ENCODE peak calls at places on chromosomes 16 and 17, in nine cellular contexts. One of them, this sample, is unnamed. For H3K27me3, the result is how much of the 10 kb centered on the place peaks cover.

GRCh38 chr16:1038932-1039331 is 33.6 kb upstream of the SSTR5 start:
- DNase-seq in stomach: no peak
- DNase-seq in neural progenitor cell: no peak
- DNase-seq in tibial nerve: no peak
- DNase-seq in kidney epithelial cell: no peak
- DNase-seq in psoas muscle: no peak
- DNase-seq in spleen: no peak
- DNase-seq in transverse colon: no peak
- DNase-seq in CD8-positive, alpha-beta T cell: no peak
- DNase-seq in this sample: no peak

GRCh38 chr16:27811881-27812280 is 251.6 kb downstream of the GSG1L start:
- DNase-seq in CD8-positive, alpha-beta T cell: no peak
- DNase-seq in tibial nerve: no peak
- DNase-seq in neural progenitor cell: no peak
- DNase-seq in spleen: peak
- DNase-seq in transverse colon: no peak
- DNase-seq in stomach: no peak
- DNase-seq in kidney epithelial cell: no peak
- DNase-seq in psoas muscle: no peak
- DNase-seq in this sample: no peak

GRCh38 chr16:20897253-20897896 is 2.8 kb downstream of the DCUN1D3 start:
- DNase-seq in stomach: no peak
- DNase-seq in kidney epithelial cell: no peak
- DNase-seq in spleen: no peak
- DNase-seq in neural progenitor cell: no peak
- DNase-seq in transverse colon: no peak
- DNase-seq in tibial nerve: no peak
- DNase-seq in psoas muscle: peak
- DNase-seq in CD8-positive, alpha-beta T cell: no peak
- DNase-seq in this sample: peak

GRCh38 chr17:4858068-4858879 is 25.1 kb downstream of the MINK1 start:
- DNase-seq in psoas muscle: no peak
- DNase-seq in spleen: no peak
- DNase-seq in stomach: no peak
- DNase-seq in transverse colon: no peak
- DNase-seq in CD8-positive, alpha-beta T cell: no peak
- DNase-seq in kidney epithelial cell: no peak
- DNase-seq in tibial nerve: no peak
- DNase-seq in neural progenitor cell: peak
- DNase-seq in this sample: peak

GRCh38 chr16:9012848-9013507 is 49.3 kb upstream of the USP7 start:
- DNase-seq in neural progenitor cell: peak
- DNase-seq in psoas muscle: no peak
- DNase-seq in tibial nerve: no peak
- DNase-seq in spleen: no peak
- DNase-seq in CD8-positive, alpha-beta T cell: no peak
- DNase-seq in kidney epithelial cell: no peak
- DNase-seq in transverse colon: no peak
- DNase-seq in stomach: no peak
- DNase-seq in this sample: no peak

GRCh38 chr17:73474370-73474988 is 162.7 kb upstream of the CDC42EP4 start:
- DNase-seq in kidney epithelial cell: no peak
- DNase-seq in tibial nerve: peak
- DNase-seq in CD8-positive, alpha-beta T cell: no peak
- DNase-seq in neural progenitor cell: no peak
- DNase-seq in stomach: peak
- DNase-seq in spleen: no peak
- DNase-seq in psoas muscle: peak
- DNase-seq in transverse colon: peak
- DNase-seq in this sample: peak

GRCh38 chr17:6755731-6756184 is at the start of gene XAF1:
- DNase-seq in stomach: peak
- DNase-seq in kidney epithelial cell: no peak
- DNase-seq in tibial nerve: no peak
- DNase-seq in neural progenitor cell: no peak
- DNase-seq in psoas muscle: no peak
- DNase-seq in transverse colon: peak
- DNase-seq in spleen: peak
- DNase-seq in CD8-positive, alpha-beta T cell: peak
- DNase-seq in this sample: peak

GRCh38 chr16:84566580-84567244 is 51.2 kb downstream of the COTL1 start:
- DNase-seq in neural progenitor cell: no peak
- DNase-seq in stomach: no peak
- DNase-seq in tibial nerve: no peak
- DNase-seq in CD8-positive, alpha-beta T cell: no peak
- DNase-seq in spleen: peak
- DNase-seq in transverse colon: no peak
- DNase-seq in kidney epithelial cell: no peak
- DNase-seq in psoas muscle: no peak
- DNase-seq in this sample: no peak

GRCh38 chr16:79253100-79253631 is 347.4 kb downstream of the MAF start:
- DNase-seq in CD8-positive, alpha-beta T cell: no peak
- DNase-seq in transverse colon: peak
- DNase-seq in stomach: peak
- DNase-seq in psoas muscle: no peak
- DNase-seq in spleen: no peak
- DNase-seq in tibial nerve: peak
- DNase-seq in neural progenitor cell: no peak
- DNase-seq in kidney epithelial cell: no peak
- DNase-seq in this sample: no peak

GRCh38 chr17:76735006-76735405 is 2.1 kb downstream of the SRSF2 start:
- DNase-seq in psoas muscle: no peak
- DNase-seq in spleen: no peak
- DNase-seq in stomach: no peak
- DNase-seq in kidney epithelial cell: no peak
- DNase-seq in CD8-positive, alpha-beta T cell: no peak
- DNase-seq in transverse colon: no peak
- DNase-seq in neural progenitor cell: peak
- DNase-seq in tibial nerve: no peak
- DNase-seq in this sample: peak

GRCh38 chr17:66272699-66273390 is 29.6 kb upstream of the PRKCA start:
- DNase-seq in stomach: no peak
- DNase-seq in spleen: no peak
- DNase-seq in neural progenitor cell: no peak
- DNase-seq in CD8-positive, alpha-beta T cell: no peak
- DNase-seq in psoas muscle: no peak
- DNase-seq in transverse colon: no peak
- DNase-seq in kidney epithelial cell: peak
- DNase-seq in tibial nerve: no peak
- DNase-seq in this sample: peak

GRCh38 chr17:64480951-64481350 is 15.9 kb downstream of the POLG2 start:
- DNase-seq in stomach: no peak
- DNase-seq in neural progenitor cell: no peak
- DNase-seq in tibial nerve: no peak
- DNase-seq in spleen: no peak
- DNase-seq in kidney epithelial cell: no peak
- DNase-seq in CD8-positive, alpha-beta T cell: no peak
- DNase-seq in psoas muscle: no peak
- DNase-seq in transverse colon: no peak
- DNase-seq in this sample: no peak

GRCh38 chr16:84925092-84925772 is 86.1 kb downstream of the ZDHHC7 start:
- DNase-seq in transverse colon: peak
- DNase-seq in CD8-positive, alpha-beta T cell: peak
- DNase-seq in neural progenitor cell: peak
- DNase-seq in stomach: peak
- DNase-seq in tibial nerve: no peak
- DNase-seq in psoas muscle: peak
- DNase-seq in spleen: peak
- DNase-seq in kidney epithelial cell: no peak
- DNase-seq in this sample: peak

GRCh38 chr16:58034786-58035185 is 9.2 kb downstream of the MMP15 start:
- DNase-seq in neural progenitor cell: no peak
- DNase-seq in psoas muscle: no peak
- DNase-seq in spleen: no peak
- DNase-seq in transverse colon: no peak
- DNase-seq in tibial nerve: no peak
- DNase-seq in stomach: no peak
- DNase-seq in kidney epithelial cell: no peak
- DNase-seq in CD8-positive, alpha-beta T cell: no peak
- DNase-seq in this sample: no peak

GRCh38 chr17:5552841-5553240 is 31.5 kb downstream of the NLRP1 start:
- DNase-seq in psoas muscle: no peak
- DNase-seq in spleen: no peak
- DNase-seq in CD8-positive, alpha-beta T cell: no peak
- DNase-seq in stomach: no peak
- DNase-seq in kidney epithelial cell: no peak
- DNase-seq in neural progenitor cell: no peak
- DNase-seq in transverse colon: no peak
- DNase-seq in tibial nerve: no peak
- DNase-seq in this sample: no peak

GRCh38 chr17:78049609-78050008 is 78.9 kb downstream of the TMC6 start:
- DNase-seq in psoas muscle: no peak
- DNase-seq in spleen: no peak
- DNase-seq in stomach: no peak
- DNase-seq in kidney epithelial cell: no peak
- DNase-seq in neural progenitor cell: no peak
- DNase-seq in transverse colon: no peak
- DNase-seq in CD8-positive, alpha-beta T cell: no peak
- DNase-seq in tibial nerve: no peak
- DNase-seq in this sample: no peak

GRCh38 chr16:53085539-53086450 is 31.0 kb downstream of the CHD9 start:
- DNase-seq in stomach: no peak
- DNase-seq in kidney epithelial cell: no peak
- DNase-seq in neural progenitor cell: no peak
- DNase-seq in spleen: no peak
- DNase-seq in transverse colon: no peak
- DNase-seq in psoas muscle: no peak
- DNase-seq in CD8-positive, alpha-beta T cell: no peak
- DNase-seq in tibial nerve: no peak
- DNase-seq in this sample: peak

GRCh38 chr17:49977463-49978389 is 8.7 kb downstream of the DLX4 start:
- DNase-seq in psoas muscle: no peak
- DNase-seq in transverse colon: no peak
- DNase-seq in stomach: no peak
- DNase-seq in neural progenitor cell: no peak
- DNase-seq in CD8-positive, alpha-beta T cell: no peak
- DNase-seq in spleen: no peak
- DNase-seq in tibial nerve: no peak
- DNase-seq in kidney epithelial cell: no peak
- DNase-seq in this sample: peak
- TF ChIP-seq CTCF in psoas muscle: no peak
- TF ChIP-seq CTCF in transverse colon: no peak
- TF ChIP-seq CTCF in stomach: no peak
- TF ChIP-seq CTCF in neural progenitor cell: peak
- TF ChIP-seq CTCF in CD8-positive, alpha-beta T cell: no peak
- TF ChIP-seq CTCF in spleen: no peak
- TF ChIP-seq CTCF in tibial nerve: no peak
- TF ChIP-seq CTCF in kidney epithelial cell: no peak
- TF ChIP-seq CTCF in this sample: peak

DNA sequence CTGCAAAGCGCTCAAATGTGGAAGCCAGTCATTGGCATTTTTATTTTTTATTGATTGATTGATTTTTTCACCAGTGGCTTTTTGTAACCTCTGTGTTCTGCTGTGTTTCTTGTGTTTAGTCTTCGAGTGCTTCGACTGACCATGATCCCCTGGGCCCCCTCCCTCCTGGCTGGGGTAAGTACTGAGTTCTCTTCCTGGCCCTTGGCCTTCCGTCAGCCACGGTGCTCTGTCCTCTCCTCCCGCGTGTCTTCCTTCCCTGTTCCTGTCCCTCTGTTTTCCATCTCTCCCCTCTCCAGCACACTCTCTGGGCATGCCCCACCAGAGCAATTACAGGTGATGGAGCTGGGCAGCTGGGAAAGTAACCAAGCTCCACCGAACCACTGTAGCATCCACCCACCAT is 25.8 kb upstream of the CLEC18A start:
- DNase-seq in transverse colon: no peak
- DNase-seq in psoas muscle: no peak
- DNase-seq in stomach: no peak
- DNase-seq in tibial nerve: no peak
- DNase-seq in kidney epithelial cell: no peak
- DNase-seq in neural progenitor cell: no peak
- DNase-seq in CD8-positive, alpha-beta T cell: no peak
- DNase-seq in spleen: no peak
- DNase-seq in this sample: no peak
- H3K4me3 ChIP-seq in transverse colon: no peak
- H3K4me3 ChIP-seq in psoas muscle: peak
- H3K4me3 ChIP-seq in stomach: peak
- H3K4me3 ChIP-seq in tibial nerve: peak
- H3K4me3 ChIP-seq in kidney epithelial cell: no peak
- H3K4me3 ChIP-seq in neural progenitor cell: no peak
- H3K4me3 ChIP-seq in CD8-positive, alpha-beta T cell: no peak
- H3K4me3 ChIP-seq in spleen: no peak
- H3K4me3 ChIP-seq in this sample: no peak

GRCh38 chr17:79353548-79353947 is 257.3 kb downstream of the RBFOX3 start:
- DNase-seq in kidney epithelial cell: no peak
- DNase-seq in spleen: no peak
- DNase-seq in psoas muscle: no peak
- DNase-seq in transverse colon: no peak
- DNase-seq in CD8-positive, alpha-beta T cell: no peak
- DNase-seq in neural progenitor cell: no peak
- DNase-seq in tibial nerve: no peak
- DNase-seq in stomach: no peak
- DNase-seq in this sample: no peak

GRCh38 chr17:79350516-79350915 is 260.3 kb downstream of the RBFOX3 start:
- DNase-seq in spleen: no peak
- DNase-seq in kidney epithelial cell: no peak
- DNase-seq in CD8-positive, alpha-beta T cell: no peak
- DNase-seq in psoas muscle: no peak
- DNase-seq in neural progenitor cell: no peak
- DNase-seq in tibial nerve: no peak
- DNase-seq in stomach: no peak
- DNase-seq in transverse colon: no peak
- DNase-seq in this sample: no peak

GRCh38 chr17:79353016-79353415 is 257.8 kb downstream of the RBFOX3 start:
- DNase-seq in psoas muscle: no peak
- DNase-seq in neural progenitor cell: no peak
- DNase-seq in spleen: no peak
- DNase-seq in kidney epithelial cell: no peak
- DNase-seq in CD8-positive, alpha-beta T cell: no peak
- DNase-seq in transverse colon: no peak
- DNase-seq in tibial nerve: no peak
- DNase-seq in stomach: no peak
- DNase-seq in this sample: no peak

GRCh38 chr17:79354173-79354820 is 256.6 kb downstream of the RBFOX3 start:
- DNase-seq in stomach: no peak
- DNase-seq in CD8-positive, alpha-beta T cell: no peak
- DNase-seq in spleen: no peak
- DNase-seq in tibial nerve: no peak
- DNase-seq in transverse colon: no peak
- DNase-seq in psoas muscle: no peak
- DNase-seq in kidney epithelial cell: no peak
- DNase-seq in neural progenitor cell: no peak
- DNase-seq in this sample: no peak

GRCh38 chr17:79349506-79350400 is 261.1 kb downstream of the RBFOX3 start:
- DNase-seq in spleen: no peak
- DNase-seq in neural progenitor cell: no peak
- DNase-seq in CD8-positive, alpha-beta T cell: no peak
- DNase-seq in kidney epithelial cell: no peak
- DNase-seq in stomach: no peak
- DNase-seq in transverse colon: no peak
- DNase-seq in psoas muscle: no peak
- DNase-seq in tibial nerve: no peak
- DNase-seq in this sample: no peak
- H3K27me3 ChIP-seq in spleen: under half
- H3K27me3 ChIP-seq in neural progenitor cell: under half
- H3K27me3 ChIP-seq in CD8-positive, alpha-beta T cell: under half
- H3K27me3 ChIP-seq in kidney epithelial cell: under half
- H3K27me3 ChIP-seq in stomach: under half
- H3K27me3 ChIP-seq in transverse colon: under half
- H3K27me3 ChIP-seq in psoas muscle: under half
- H3K27me3 ChIP-seq in tibial nerve: under half
- H3K27me3 ChIP-seq in this sample: under half

GRCh38 chr16:77406680-77407079 is 28.2 kb downstream of the ADAMTS18 start:
- DNase-seq in tibial nerve: no peak
- DNase-seq in CD8-positive, alpha-beta T cell: no peak
- DNase-seq in stomach: no peak
- DNase-seq in psoas muscle: no peak
- DNase-seq in kidney epithelial cell: no peak
- DNase-seq in transverse colon: no peak
- DNase-seq in spleen: no peak
- DNase-seq in neural progenitor cell: no peak
- DNase-seq in this sample: peak
- TF ChIP-seq CTCF in tibial nerve: no peak
- TF ChIP-seq CTCF in CD8-positive, alpha-beta T cell: no peak
- TF ChIP-seq CTCF in stomach: no peak
- TF ChIP-seq CTCF in psoas muscle: no peak
- TF ChIP-seq CTCF in kidney epithelial cell: no peak
- TF ChIP-seq CTCF in transverse colon: no peak
- TF ChIP-seq CTCF in spleen: no peak
- TF ChIP-seq CTCF in neural progenitor cell: peak
- TF ChIP-seq CTCF in this sample: peak

This sample was measured in bronchial epithelial cell.